ENCODE peak calls at places on chromosomes 12 and 14, in eight cellular contexts. L is CD4-positive, alpha-beta T cell; W is uterus; I is endodermal cell; F is A549; R is body of pancreas; J is lung; K is PC-3. O is an unnamed sample.

GRCh38 chr12:23795494-23795893 is 154.0 kb downstream of the SOX5 start:
- DNase-seq in L (no peak), W (no peak), I (no peak), F (no peak), R (no peak), J (no peak), K (no peak), O (no peak)

GRCh38 chr12:122894173-122895121 is 1.5 kb downstream of the VPS37B start:
- DNase-seq in L (no peak), W (peak; percentile 27), I (no peak), F (no peak), R (peak; percentile 62), J (peak; percentile 76), K (peak; percentile 49), O (no peak)

GRCh38 chr12:124484067-124484466 is 83.3 kb downstream of the NCOR2 start:
- DNase-seq in L (no peak), W (no peak), I (no peak), F (no peak), R (no peak), J (no peak), K (no peak), O (no peak)

GRCh38 chr12:6899837-6900519 is 4.6 kb upstream of the LRRC23 start:
- DNase-seq in L (no peak), W (peak; percentile 56), I (no peak), F (no peak), R (peak; percentile 76), J (peak; percentile 80), K (no peak), O (no peak)

GRCh38 chr12:68237523-68238070 is 12.0 kb upstream of the IL26 start:
- DNase-seq in L (no peak), W (no peak), I (no peak), F (no peak), R (no peak), J (no peak), K (no peak), O (no peak)

GRCh38 chr12:29921307-29921706 is 137.6 kb upstream of the TMTC1 start:
- DNase-seq in L (no peak), W (no peak), I (no peak), F (no peak), R (no peak), J (no peak), K (peak; percentile 69), O (no peak)

GRCh38 chr14:91889477-91890211 is 22.3 kb upstream of the TC2N start:
- DNase-seq in L (no peak), W (peak; percentile 55), I (no peak), F (no peak), R (peak; percentile 90), J (no peak), K (no peak), O (no peak)

GRCh38 chr12:45648070-45648469 is 81.4 kb upstream of the ARID2 start:
- DNase-seq in L (no peak), W (no peak), I (no peak), F (no peak), R (peak; percentile 67), J (no peak), K (no peak), O (no peak)

GRCh38 chr14:76516884-76517283 is 140.9 kb downstream of the ESRRB start:
- DNase-seq in L (no peak), W (no peak), I (no peak), F (no peak), R (no peak), J (no peak), K (no peak), O (no peak)

GRCh38 chr14:72543325-72543724 is 350.6 kb downstream of the DPF3 start:
- DNase-seq in L (no peak), W (no peak), I (peak; percentile 10), F (no peak), R (no peak), J (no peak), K (no peak), O (no peak)

GRCh38 chr12:3447318-3447717 is 43.7 kb upstream of the PRMT8 start:
- DNase-seq in L (no peak), W (no peak), I (peak; percentile 29), F (no peak), R (no peak), J (no peak), K (no peak), O (peak; percentile 45)

GRCh38 chr12:115760231-115760630 is 517.3 kb downstream of the MED13L start:
- DNase-seq in L (no peak), W (no peak), I (no peak), F (no peak), R (no peak), J (no peak), K (no peak), O (no peak)

GRCh38 chr14:70515796-70516195 is 19.0 kb downstream of the ADAM20 start:
- DNase-seq in L (no peak), W (no peak), I (no peak), F (no peak), R (no peak), J (no peak), K (peak; percentile 32), O (no peak)

GRCh38 chr14:88614218-88614907 is 51.5 kb downstream of the ZC3H14 start:
- DNase-seq in L (no peak), W (no peak), I (no peak), F (no peak), R (no peak), J (no peak), K (peak; percentile 57), O (no peak)

GRCh38 chr12:117850048-117850447 is 118.7 kb downstream of the KSR2 start:
- DNase-seq in L (no peak), W (no peak), I (peak; percentile 89), F (peak; percentile 80), R (peak; percentile 35), J (no peak), K (peak; percentile 80), O (no peak)

GRCh38 chr12:37543966-37544668 is 772.5 kb upstream of the ALG10B start:
- DNase-seq in L (no peak), W (no peak), I (no peak), F (no peak), R (no peak), J (no peak), K (no peak), O (no peak)

GRCh38 chr12:37543131-37543965 is 773.2 kb upstream of the ALG10B start:
- DNase-seq in L (no peak), W (no peak), I (no peak), F (no peak), R (no peak), J (no peak), K (no peak), O (no peak)

GRCh38 chr12:37545759-37546158 is 770.8 kb upstream of the ALG10B start:
- DNase-seq in L (no peak), W (no peak), I (no peak), F (no peak), R (no peak), J (no peak), K (no peak), O (no peak)

GRCh38 chr12:37546206-37546605 is 770.4 kb upstream of the ALG10B start:
- DNase-seq in L (no peak), W (no peak), I (no peak), F (no peak), R (no peak), J (no peak), K (no peak), O (no peak)

GRCh38 chr12:37541356-37541755 is 775.2 kb upstream of the ALG10B start:
- DNase-seq in L (no peak), W (no peak), I (no peak), F (no peak), R (no peak), J (no peak), K (no peak), O (no peak)
- H3K9me3 ChIP-seq in L (no peaks in the 10 kb centered on the region), W (no peaks in the 10 kb centered on the region), I (peaks cover 51% of the 10 kb centered on the region), F (no peaks in the 10 kb centered on the region), R (no peaks in the 10 kb centered on the region), J (no peaks in the 10 kb centered on the region), K (no peaks in the 10 kb centered on the region), O (no peaks in the 10 kb centered on the region)

DNA sequence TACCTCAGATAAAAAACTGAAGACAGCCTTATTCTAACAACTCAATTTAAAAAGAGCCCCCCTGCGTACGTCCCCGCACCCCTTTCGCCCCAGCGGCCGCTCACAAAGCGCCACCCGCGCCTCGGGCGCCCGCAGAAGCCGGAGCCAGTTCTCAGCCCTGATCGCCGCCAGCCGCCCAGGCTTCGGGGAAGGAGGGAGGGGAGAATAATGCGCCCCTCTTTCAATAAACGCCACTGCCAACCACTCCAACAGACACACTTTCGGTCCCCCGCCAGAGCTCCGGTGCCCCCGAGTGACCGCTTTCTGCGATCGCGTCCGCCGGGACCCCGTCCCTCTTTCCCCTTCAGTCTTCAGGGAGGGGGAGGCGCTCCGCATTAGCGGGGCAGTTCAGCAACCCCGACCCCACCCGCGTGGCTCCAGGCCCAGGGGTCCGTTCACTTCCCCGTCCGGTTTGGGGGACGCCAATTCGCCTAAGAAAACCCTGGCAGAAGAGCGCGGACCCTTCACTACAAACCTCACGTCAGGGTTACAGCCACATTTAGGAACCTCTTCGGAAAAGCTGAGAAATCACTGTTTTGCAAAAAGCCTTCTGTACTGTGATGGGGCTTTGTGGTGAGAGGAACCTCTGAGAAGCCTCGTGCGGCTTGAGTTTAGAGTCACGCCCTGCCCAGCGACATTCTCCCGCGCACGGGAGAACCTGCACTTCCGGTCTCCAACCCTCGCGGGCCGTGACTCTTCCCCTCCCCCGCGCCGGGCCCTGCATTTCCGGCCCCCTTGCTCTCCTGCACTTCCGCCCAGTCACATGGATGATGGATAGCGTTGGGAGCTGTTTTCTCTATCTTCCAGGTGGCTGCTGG is 18.7 kb downstream of the FOXG1 start:
- DNase-seq in L (no peak), W (no peak), I (peak; percentile 81), F (no peak), R (no peak), J (no peak), K (no peak), O (no peak)
- H3K9me3 ChIP-seq in L (peaks cover 5% of the 10 kb centered on the region), W (no peaks in the 10 kb centered on the region), I (no peaks in the 10 kb centered on the region), F (no peaks in the 10 kb centered on the region), R (no peaks in the 10 kb centered on the region), J (no peaks in the 10 kb centered on the region), K (no peaks in the 10 kb centered on the region), O (peaks cover 2% of the 10 kb centered on the region)

GRCh38 chr12:131007794-131008460 is 54.2 kb downstream of the ADGRD1 start:
- DNase-seq in L (no peak), W (no peak), I (no peak), F (no peak), R (no peak), J (no peak), K (no peak), O (no peak)
- H3K9me3 ChIP-seq in L (no peaks in the 10 kb centered on the region), W (no peaks in the 10 kb centered on the region), I (no peaks in the 10 kb centered on the region), F (no peaks in the 10 kb centered on the region), R (no peaks in the 10 kb centered on the region), J (no peaks in the 10 kb centered on the region), K (no peaks in the 10 kb centered on the region), O (no peaks in the 10 kb centered on the region)

GRCh38 chr14:42190744-42191143 is 584.1 kb downstream of the LRFN5 start:
- DNase-seq in L (no peak), W (no peak), I (no peak), F (no peak), R (no peak), J (no peak), K (no peak), O (no peak)
- H3K9me3 ChIP-seq in L (peaks cover 6% of the 10 kb centered on the region), W (no peaks in the 10 kb centered on the region), I (no peaks in the 10 kb centered on the region), F (no peaks in the 10 kb centered on the region), R (no peaks in the 10 kb centered on the region), J (no peaks in the 10 kb centered on the region), K (no peaks in the 10 kb centered on the region), O (no peaks in the 10 kb centered on the region)

DNA sequence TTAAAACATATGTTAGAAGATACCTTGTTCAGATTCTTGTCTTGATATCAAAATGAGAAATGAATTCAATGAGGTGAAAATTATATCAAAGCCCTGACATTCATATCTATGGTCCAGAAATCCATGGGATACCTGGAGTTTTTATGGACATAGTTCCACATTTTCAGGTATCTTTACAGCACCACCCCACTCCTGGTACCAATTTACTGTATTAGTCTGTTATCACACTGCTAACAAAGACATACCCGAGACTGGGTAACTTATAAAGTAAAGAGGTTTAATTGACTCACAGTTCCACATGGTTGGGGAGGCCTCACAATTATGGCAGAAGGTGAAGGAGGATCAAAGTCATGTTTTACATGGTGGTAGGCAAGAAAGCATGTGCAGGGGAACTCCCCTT is 361.5 kb downstream of the PRKD1 start:
- DNase-seq in L (no peak), W (no peak), I (no peak), F (no peak), R (no peak), J (no peak), K (no peak), O (no peak)
- H3K9me3 ChIP-seq in L (peaks cover 10% of the 10 kb centered on the region), W (no peaks in the 10 kb centered on the region), I (peaks cover 18% of the 10 kb centered on the region), F (peaks cover 6% of the 10 kb centered on the region), R (no peaks in the 10 kb centered on the region), J (peaks cover 7% of the 10 kb centered on the region), K (peaks cover 12% of the 10 kb centered on the region), O (no peaks in the 10 kb centered on the region)